ENCODE peak calls at places on chromosomes 11 and 22, in nine cellular contexts. S is PC-9; Q is ovary; E is heart right ventricle; U is Peyer's patch; C is CD8-positive, alpha-beta memory T cell; N is neural progenitor cell; T is colonic mucosa; Y is fibroblast of lung. F is an unnamed sample. For H3K4me1 and H3K9me3, the result is how much of the 10 kb centered on the place peaks cover.

GRCh38 chr22:20239063-20239950 is 28.8 kb downstream of the RTN4R start:
- DNase-seq in S (no peak), Q (peak), E (peak), U (no peak), C (no peak), N (no peak), T (no peak), Y (no peak), F (no peak)

GRCh38 chr11:86184728-86185127 is 59.8 kb upstream of the EED start:
- DNase-seq in S (no peak), Q (no peak), E (peak), U (no peak), C (no peak), N (no peak), T (no peak), Y (no peak), F (no peak)

GRCh38 chr11:125423247-125423849 is 72.7 kb downstream of the FEZ1 start:
- DNase-seq in S (no peak), Q (no peak), E (no peak), U (no peak), C (no peak), N (no peak), T (no peak), Y (no peak), F (no peak)

GRCh38 chr11:67668191-67668551 is 6.3 kb downstream of the ALDH3B2 start:
- DNase-seq in S (no peak), Q (no peak), E (no peak), U (no peak), C (no peak), N (no peak), T (no peak), Y (no peak), F (no peak)

GRCh38 chr22:30968015-30968923 is at the start of gene MORC2:
- DNase-seq in S (peak), Q (no peak), E (peak), U (no peak), C (no peak), N (no peak), T (peak), Y (no peak), F (no peak)

GRCh38 chr22:25141994-25142620 is 57.6 kb upstream of the CRYBB3 start:
- DNase-seq in S (no peak), Q (no peak), E (no peak), U (no peak), C (no peak), N (peak), T (no peak), Y (no peak), F (no peak)

GRCh38 chr11:1521382-1522080 is 35.0 kb upstream of the MOB2 start:
- DNase-seq in S (no peak), Q (no peak), E (no peak), U (peak), C (no peak), N (no peak), T (no peak), Y (no peak), F (no peak)

GRCh38 chr11:67071420-67072284 is 15.0 kb downstream of the RHOD start:
- DNase-seq in S (no peak), Q (peak), E (peak), U (peak), C (peak), N (peak), T (peak), Y (peak), F (peak)

GRCh38 chr11:11037162-11037732 is 179.4 kb upstream of the ZBED5 start:
- DNase-seq in S (no peak), Q (no peak), E (no peak), U (no peak), C (no peak), N (no peak), T (no peak), Y (no peak), F (no peak)

GRCh38 chr11:11409916-11410315 is 56.9 kb upstream of the CSNK2A3 start:
- DNase-seq in S (no peak), Q (no peak), E (no peak), U (no peak), C (no peak), N (no peak), T (peak), Y (no peak), F (peak)

GRCh38 chr11:13242564-13242963 is 35.0 kb upstream of the BMAL1 start:
- DNase-seq in S (no peak), Q (no peak), E (no peak), U (no peak), C (no peak), N (no peak), T (no peak), Y (peak), F (no peak)

GRCh38 chr11:30830666-30831065 is 244.5 kb upstream of the MPPED2 start:
- DNase-seq in S (no peak), Q (peak), E (no peak), U (no peak), C (no peak), N (no peak), T (no peak), Y (no peak), F (no peak)

GRCh38 chr22:39173787-39174497 is 21.5 kb upstream of the CBX7 start:
- DNase-seq in S (no peak), Q (peak), E (no peak), U (peak), C (peak), N (no peak), T (no peak), Y (no peak), F (no peak)

GRCh38 chr11:131833371-131833770 is 463.0 kb downstream of the NTM start:
- DNase-seq in S (no peak), Q (no peak), E (no peak), U (no peak), C (no peak), N (no peak), T (no peak), Y (no peak), F (no peak)

GRCh38 chr11:118742304-118742703 is 48.7 kb downstream of the DDX6 start:
- DNase-seq in S (no peak), Q (no peak), E (no peak), U (no peak), C (no peak), N (no peak), T (no peak), Y (no peak), F (no peak)

GRCh38 chr22:37518509-37519267 is 527 bp downstream of the CARD10 start:
- DNase-seq in S (peak), Q (no peak), E (no peak), U (no peak), C (no peak), N (peak), T (peak), Y (no peak), F (peak)

GRCh38 chr22:37566329-37566837 is 6.1 kb downstream of the CDC42EP1 start:
- DNase-seq in S (no peak), Q (peak), E (no peak), U (peak), C (peak), N (no peak), T (no peak), Y (no peak), F (no peak)

GRCh38 chr22:39254789-39255298 is 10.1 kb upstream of the PDGFB start:
- DNase-seq in S (peak), Q (no peak), E (peak), U (no peak), C (peak), N (no peak), T (no peak), Y (no peak), F (no peak)

GRCh38 chr11:8906629-8907028 is 4.4 kb upstream of the AKIP1 start:
- DNase-seq in S (no peak), Q (no peak), E (no peak), U (no peak), C (no peak), N (no peak), T (no peak), Y (peak), F (peak)

GRCh38 chr11:73218106-73218829 is at the start of gene P2RY2:
- DNase-seq in S (peak), Q (peak), E (peak), U (peak), C (no peak), N (peak), T (peak), Y (no peak), F (peak)

GRCh38 chr11:109911488-109911887 is 181.7 kb upstream of the ZC3H12C start:
- DNase-seq in S (no peak), Q (no peak), E (no peak), U (no peak), C (no peak), N (no peak), T (no peak), Y (no peak), F (no peak)

GRCh38 chr11:58770627-58771457 is 39.1 kb upstream of the GLYAT start:
- DNase-seq in S (peak), Q (no peak), E (no peak), U (no peak), C (no peak), N (no peak), T (no peak), Y (no peak), F (no peak)

GRCh38 chr11:11980200-11980599 is 28.2 kb downstream of the DKK3 start:
- DNase-seq in S (no peak), Q (no peak), E (no peak), U (no peak), C (no peak), N (no peak), T (no peak), Y (no peak), F (no peak)

DNA sequence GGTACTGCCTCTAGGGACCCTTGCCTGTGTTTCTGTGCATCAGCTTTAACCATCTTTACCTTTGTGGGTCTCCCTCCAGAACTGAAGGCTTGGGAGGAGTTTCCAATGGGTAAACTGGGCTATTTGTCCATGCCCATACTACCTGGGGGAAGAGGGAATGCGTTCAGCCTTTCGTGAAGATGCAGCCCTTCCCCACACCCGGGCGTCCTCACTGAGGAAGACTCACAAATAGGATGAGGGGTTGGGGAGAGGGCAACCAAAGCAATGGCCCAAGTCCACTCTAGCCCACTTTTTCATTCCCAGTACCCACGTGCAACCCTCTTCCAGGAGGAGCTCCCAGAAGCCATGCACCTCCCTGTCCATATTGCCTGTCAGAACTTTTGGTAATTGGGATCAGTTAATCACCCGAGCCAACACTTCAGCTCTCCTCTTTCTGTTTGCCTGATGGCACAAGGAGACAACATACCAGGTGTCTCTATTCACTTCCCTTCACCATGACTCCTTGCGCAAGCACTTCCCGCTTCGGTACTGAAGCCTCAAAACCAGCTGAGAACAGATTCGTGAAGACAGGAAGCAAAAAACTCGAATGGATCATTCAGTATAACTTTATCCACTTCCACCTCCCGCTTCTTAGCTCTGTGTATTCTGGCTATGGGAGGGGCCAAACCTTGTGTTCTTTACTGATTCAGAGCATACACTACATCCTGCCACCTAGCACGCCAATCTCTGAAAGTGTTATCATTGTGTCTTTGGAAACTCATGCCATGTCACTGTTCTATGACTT is 62.0 kb upstream of the ADA2 start:
- DNase-seq in S (no peak), Q (no peak), E (no peak), U (no peak), C (no peak), N (no peak), T (no peak), Y (no peak), F (no peak)
- H3K4me3 ChIP-seq in S (no peak), Q (no peak), E (no peak), U (no peak), C (no peak), N (no peak), T (no peak), Y (no peak), F (no peak)

DNA sequence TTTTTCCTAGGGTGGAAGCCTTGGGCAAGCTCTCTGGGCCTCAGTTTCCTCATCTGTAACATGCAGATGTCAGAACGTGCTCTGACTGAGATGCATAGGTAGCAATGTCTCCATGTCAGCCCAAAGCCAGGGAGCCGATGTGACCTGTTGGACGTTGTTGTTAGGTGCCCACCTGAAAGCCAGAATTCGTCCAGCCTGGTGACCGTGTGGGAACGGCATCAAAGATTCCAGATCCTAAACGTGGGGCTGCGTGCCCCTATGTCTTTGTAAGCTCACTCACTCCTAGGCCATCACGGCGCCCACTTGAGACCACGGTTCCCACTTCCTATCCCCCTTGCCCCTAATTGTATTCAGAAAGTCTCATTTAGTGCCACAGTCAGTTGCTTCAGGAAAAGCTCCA is 48.2 kb downstream of the FBLN1 start:
- DNase-seq in S (no peak), Q (no peak), E (no peak), U (no peak), C (no peak), N (no peak), T (no peak), Y (no peak), F (no peak)
- H3K4me1 ChIP-seq in S (under half), Q (under half), E (under half), U (under half), C (under half), N (under half), T (under half), Y (under half), F (under half)

GRCh38 chr22:48354082-48354481 is 1473.6 kb downstream of the BRD1 start:
- DNase-seq in S (no peak), Q (no peak), E (no peak), U (no peak), C (no peak), N (no peak), T (no peak), Y (no peak), F (no peak)
- H3K9me3 ChIP-seq in S (under half), Q (under half), E (under half), U (under half), C (under half), N (under half), T (under half), Y (under half), F (under half)

GRCh38 chr11:69402251-69402892 is 79.1 kb upstream of the LINC01488 start:
- DNase-seq in S (no peak), Q (no peak), E (no peak), U (no peak), C (no peak), N (no peak), T (no peak), Y (no peak), F (no peak)
- H3K4me3 ChIP-seq in S (no peak), Q (no peak), E (no peak), U (no peak), C (no peak), N (no peak), T (no peak), Y (no peak), F (no peak)

DNA sequence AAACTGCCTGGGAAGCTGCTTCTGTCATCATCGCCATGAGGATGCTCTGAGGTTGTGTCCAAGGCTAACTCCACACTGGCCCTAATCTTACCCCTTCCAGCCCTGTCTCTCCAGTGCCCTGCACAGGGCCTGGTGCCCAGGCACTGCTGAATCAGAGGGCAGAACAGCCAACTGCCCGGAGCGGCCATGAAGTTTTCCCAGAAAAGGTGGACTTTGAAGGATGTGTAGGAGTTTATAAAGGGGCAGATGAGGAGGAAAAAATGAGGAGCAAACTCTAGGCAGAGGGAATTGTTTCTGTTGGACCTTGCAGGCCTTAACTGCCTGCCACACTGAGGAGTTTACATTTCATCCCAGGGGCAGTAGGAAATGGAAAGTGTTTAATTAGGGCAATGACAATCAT is 39.4 kb upstream of the TCF20 start:
- DNase-seq in S (no peak), Q (no peak), E (no peak), U (no peak), C (no peak), N (no peak), T (no peak), Y (no peak), F (no peak)
- H3K4me1 ChIP-seq in S (under half), Q (under half), E (under half), U (under half), C (half or more), N (under half), T (under half), Y (under half), F (under half)

DNA sequence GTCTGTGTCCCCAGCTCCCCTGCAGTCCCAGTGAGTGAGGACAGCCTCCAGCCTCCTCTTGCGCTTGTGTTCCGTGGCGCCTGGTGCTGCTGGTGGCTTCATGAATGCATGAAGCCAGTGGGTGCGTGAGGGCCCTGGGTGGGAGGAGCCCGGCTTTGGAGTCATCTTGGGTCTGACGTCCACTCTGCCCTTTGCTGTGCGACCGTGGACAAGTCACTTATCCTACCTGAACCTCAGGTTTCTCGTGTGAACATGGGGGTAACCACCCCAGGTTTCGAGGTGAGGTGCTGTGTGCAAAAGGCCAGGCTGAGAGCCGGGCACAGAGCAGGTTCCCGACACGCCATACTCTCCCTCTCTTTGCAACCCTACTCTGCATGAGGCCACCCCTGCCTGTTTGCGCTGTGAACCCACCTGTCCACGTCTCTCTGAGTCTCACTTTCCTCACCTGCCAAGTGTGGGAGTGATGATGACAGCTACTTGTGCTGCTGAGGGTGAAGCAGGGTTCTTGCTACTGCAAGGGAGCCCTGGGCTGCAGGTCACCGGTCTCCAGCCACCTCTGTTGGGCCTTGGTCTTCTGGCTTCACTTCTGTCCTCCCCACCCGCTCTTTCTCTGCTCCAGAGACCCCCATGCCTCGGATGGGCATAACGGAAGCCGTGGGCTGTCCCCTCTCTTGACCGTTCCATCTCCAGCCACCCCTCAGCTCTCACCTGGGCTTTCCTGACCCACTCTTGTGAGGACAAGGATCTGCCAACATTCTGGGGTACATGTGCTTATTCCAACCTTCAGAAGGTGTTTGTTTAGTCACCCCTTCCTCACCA is 537.6 kb downstream of the TBC1D22A start:
- DNase-seq in S (no peak), Q (no peak), E (no peak), U (no peak), C (no peak), N (no peak), T (no peak), Y (no peak), F (no peak)
- H3K9me3 ChIP-seq in S (under half), Q (under half), E (under half), U (under half), C (under half), N (under half), T (under half), Y (under half), F (under half)

DNA sequence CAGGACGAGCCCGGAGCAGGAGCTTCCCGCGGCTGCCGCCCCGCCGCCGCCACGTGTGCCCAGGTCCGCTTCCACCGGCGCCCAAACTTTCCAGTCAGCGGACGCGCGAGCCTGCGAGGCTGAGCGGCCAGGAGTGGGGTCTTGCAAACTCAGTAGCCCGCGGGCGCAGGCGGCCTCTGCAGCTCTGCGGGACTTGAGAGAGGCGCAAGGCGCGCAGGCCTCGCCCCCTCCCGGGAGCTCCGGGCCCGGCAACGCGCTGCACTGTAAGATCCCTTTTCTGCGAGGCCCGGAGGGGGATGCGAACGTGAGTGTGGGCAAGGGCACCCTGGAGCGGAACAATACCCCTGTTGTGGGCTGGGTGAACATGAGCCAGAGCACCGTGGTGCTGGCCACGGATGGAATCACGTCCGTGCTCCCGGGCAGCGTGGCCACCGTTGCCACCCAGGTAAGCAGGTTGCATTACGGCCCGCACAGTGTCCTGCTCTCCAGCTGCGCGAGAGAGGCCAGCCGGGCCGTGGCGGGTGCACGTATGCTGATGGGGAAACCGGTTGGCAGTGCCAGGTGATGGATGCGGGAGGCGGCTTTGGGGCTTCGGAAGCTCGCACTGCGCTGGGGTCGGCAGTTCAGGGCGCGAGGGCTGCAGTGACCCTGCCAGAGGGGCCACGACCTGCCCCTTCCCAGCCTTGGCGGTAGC is 2.0 kb downstream of the SLC6A5 start:
- DNase-seq in S (no peak), Q (no peak), E (no peak), U (no peak), C (no peak), N (peak), T (no peak), Y (no peak), F (no peak)
- H3K4me3 ChIP-seq in S (no peak), Q (no peak), E (no peak), U (no peak), C (no peak), N (peak), T (no peak), Y (no peak), F (no peak)

GRCh38 chr11:114078423-114078822 is 18.9 kb downstream of the ZBTB16 start:
- DNase-seq in S (no peak), Q (no peak), E (no peak), U (no peak), C (no peak), N (peak), T (no peak), Y (no peak), F (no peak)
- H3K4me1 ChIP-seq in S (under half), Q (half or more), E (half or more), U (under half), C (under half), N (half or more), T (under half), Y (under half), F (under half)

F was measured in HAP-1.